ENCODE peak calls at places on chromosomes 4 and X, in four cellular contexts. One of them, this sample, is unnamed. For H3K4me1, the result is how much of the 10 kb centered on the place peaks cover.

GRCh38 chrX:149877157-149877556 is 3.8 kb upstream of the MAGEA8 start:
- DNase-seq in stomach: no peak
- DNase-seq in breast epithelium: no peak
- DNase-seq in HCT116: no peak
- DNase-seq in this sample: no peak

GRCh38 chr4:57147335-57148060 is 37.3 kb upstream of the IGFBP7 start:
- DNase-seq in stomach: no peak
- DNase-seq in breast epithelium: no peak
- DNase-seq in HCT116: no peak
- DNase-seq in this sample: no peak

GRCh38 chr4:136150046-136150445 is 1382.2 kb downstream of the PCDH18 start:
- DNase-seq in stomach: no peak
- DNase-seq in breast epithelium: no peak
- DNase-seq in HCT116: no peak
- DNase-seq in this sample: no peak

GRCh38 chr4:123984881-123985280 is 588.3 kb downstream of the SPRY1 start:
- DNase-seq in stomach: no peak
- DNase-seq in breast epithelium: no peak
- DNase-seq in HCT116: no peak
- DNase-seq in this sample: no peak

GRCh38 chr4:173685761-173686260 is 155.8 kb upstream of the HAND2 start:
- DNase-seq in stomach: no peak
- DNase-seq in breast epithelium: no peak
- DNase-seq in HCT116: no peak
- DNase-seq in this sample: no peak

GRCh38 chrX:40402771-40403533 is 177.8 kb upstream of the ATP6AP2 start:
- DNase-seq in stomach: no peak
- DNase-seq in breast epithelium: no peak
- DNase-seq in HCT116: no peak
- DNase-seq in this sample: no peak

GRCh38 chrX:39577976-39578962 is 519.5 kb downstream of the BCOR start:
- DNase-seq in stomach: peak
- DNase-seq in breast epithelium: no peak
- DNase-seq in HCT116: no peak
- DNase-seq in this sample: no peak

GRCh38 chrX:16957751-16958150 is 11.3 kb downstream of the REPS2 start:
- DNase-seq in stomach: no peak
- DNase-seq in breast epithelium: no peak
- DNase-seq in HCT116: no peak
- DNase-seq in this sample: no peak

DNA sequence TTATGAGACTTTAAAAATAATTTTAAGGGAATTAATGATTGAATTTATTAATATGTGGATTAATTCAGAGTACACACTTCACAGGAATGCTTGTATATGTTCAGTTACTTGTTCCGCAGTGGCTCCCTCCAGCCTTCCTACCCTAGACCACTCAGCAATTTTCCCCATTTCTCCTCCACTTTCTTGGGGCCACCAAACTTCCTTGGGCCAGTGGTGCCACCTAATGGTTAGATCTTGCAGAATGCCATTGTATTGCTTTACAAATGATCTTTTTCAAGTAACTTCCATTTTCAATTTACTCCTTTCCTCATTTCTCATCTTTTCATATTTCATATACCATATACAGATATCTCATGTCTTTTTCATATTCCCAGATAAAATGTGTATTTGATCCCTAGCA is 3.6 kb upstream of the RNF175 start:
- DNase-seq in stomach: no peak
- DNase-seq in breast epithelium: no peak
- DNase-seq in HCT116: no peak
- DNase-seq in this sample: no peak
- TF ChIP-seq CTCF in stomach: no peak
- TF ChIP-seq CTCF in breast epithelium: no peak
- TF ChIP-seq CTCF in HCT116: peak
- TF ChIP-seq CTCF in this sample: no peak

GRCh38 chr4:171265190-171265818 is 547.9 kb upstream of the GALNTL6 start:
- DNase-seq in stomach: no peak
- DNase-seq in breast epithelium: no peak
- DNase-seq in HCT116: no peak
- DNase-seq in this sample: no peak
- TF ChIP-seq POLR2A in stomach: no peak
- TF ChIP-seq POLR2A in breast epithelium: no peak
- TF ChIP-seq POLR2A in HCT116: no peak
- TF ChIP-seq POLR2A in this sample: no peak

GRCh38 chr4:7892212-7893019 is 47.2 kb downstream of the AFAP1 start:
- DNase-seq in stomach: no peak
- DNase-seq in breast epithelium: no peak
- DNase-seq in HCT116: no peak
- DNase-seq in this sample: no peak
- H3K4me1 ChIP-seq in stomach: under half
- H3K4me1 ChIP-seq in breast epithelium: under half
- H3K4me1 ChIP-seq in HCT116: under half
- H3K4me1 ChIP-seq in this sample: under half

GRCh38 chrX:77276742-77277141 is 170.4 kb upstream of the FGF16 start:
- DNase-seq in stomach: no peak
- DNase-seq in breast epithelium: no peak
- DNase-seq in HCT116: no peak
- DNase-seq in this sample: no peak
- TF ChIP-seq CTCF in stomach: no peak
- TF ChIP-seq CTCF in breast epithelium: no peak
- TF ChIP-seq CTCF in HCT116: no peak
- TF ChIP-seq CTCF in this sample: no peak

GRCh38 chr4:16418814-16419213 is 192.5 kb upstream of the TAPT1 start:
- DNase-seq in stomach: no peak
- DNase-seq in breast epithelium: no peak
- DNase-seq in HCT116: no peak
- DNase-seq in this sample: no peak
- TF ChIP-seq POLR2A in stomach: no peak
- TF ChIP-seq POLR2A in breast epithelium: no peak
- TF ChIP-seq POLR2A in HCT116: no peak
- TF ChIP-seq POLR2A in this sample: no peak

This sample was measured in vagina.